ENCODE peak calls at places on chromosome 15, in seven cellular contexts. T is chondrocyte; Q is NCI-H345; P is WTC11; D is fibroblast of lung; Y is left cardiac atrium; F is activated T-cell treated with anti-CD3 and anti-CD28 coated beads, Interleukin-2, amount 50 U/mL, for 72 hours. W is an unnamed sample.

GRCh38 chr15:84840741-84841429 is 23.7 kb downstream of the ALPK3 start:
- DNase-seq in F (no peak), Q (no peak), Y (peak; percentile 76), D (peak; percentile 63), P (no peak), T (no peak), W (no peak)

GRCh38 chr15:90046289-90046688 is 45.2 kb downstream of the ZNF710 start:
- DNase-seq in P (no peak), T (no peak), D (no peak), Y (peak; percentile 13), Q (no peak), F (no peak), W (no peak)

GRCh38 chr15:61390138-61390537 is 161.0 kb upstream of the RORA start:
- DNase-seq in T (no peak), P (no peak), Y (no peak), F (no peak), Q (no peak), D (no peak), W (no peak)

GRCh38 chr15:39698444-39699390 is 83.9 kb downstream of the FSIP1 start:
- DNase-seq in Y (no peak), T (no peak), P (no peak), D (no peak), F (no peak), Q (no peak), W (no peak)

GRCh38 chr15:80749589-80749988 is 29.6 kb upstream of the CEMIP start:
- DNase-seq in F (no peak), P (no peak), Q (no peak), D (no peak), Y (no peak), T (no peak), W (no peak)

GRCh38 chr15:65829150-65829764 is 37.2 kb upstream of the DENND4A start:
- DNase-seq in P (no peak), D (peak; percentile 10), F (no peak), T (no peak), Y (no peak), Q (peak; percentile 26), W (peak; percentile 33)

GRCh38 chr15:81091889-81092558 is 42.0 kb upstream of the CFAP161 start:
- DNase-seq in F (no peak), Q (no peak), Y (no peak), P (no peak), D (peak; percentile 95), T (no peak), W (no peak)

GRCh38 chr15:70164156-70164900 is 66.6 kb upstream of the TLE3 start:
- DNase-seq in Y (no peak), F (no peak), D (no peak), T (peak; percentile 38), P (no peak), Q (no peak), W (no peak)